ENCODE peak calls at places on chromosome 17, in seven cellular contexts. K is DMS153; A is T-cell; Z is activated T-cell treated with anti-CD3 and anti-CD28 coated beads, Interleukin-2, amount 50 U/mL, for 72 hours; V is activated CD4-positive, alpha-beta T cell treated with anti-CD3 and anti-CD28 coated beads for 1 hour; H is fibroblast of the aortic adventitia; B is psoas muscle. J is an unnamed sample.
A peak's percentile ranks its signal among the peaks of the same experiment; 100 is the strongest.

GRCh38 chr17:65374966-65375365 is 186.5 kb downstream of the AXIN2 start:
- DNase-seq in A (no peak), K (no peak), V (no peak), B (no peak), Z (no peak), H (no peak), J (no peak)

GRCh38 chr17:61461967-61462733 is 9.9 kb downstream of the TBX4 start:
- DNase-seq in Z (no peak), A (no peak), H (peak; percentile 20), K (no peak), V (no peak), B (no peak), J (no peak)

GRCh38 chr17:80507965-80508364 is 31.6 kb upstream of the NPTX1 start:
- DNase-seq in K (no peak), Z (no peak), A (no peak), B (no peak), H (no peak), V (no peak), J (no peak)

GRCh38 chr17:19364699-19365498 is 2.4 kb upstream of the B9D1 start:
- DNase-seq in K (no peak), V (no peak), Z (no peak), A (no peak), H (no peak), B (no peak), J (no peak)

GRCh38 chr17:16363749-16364536 is 10.7 kb upstream of the CENPV start:
- DNase-seq in A (peak; percentile 53), Z (peak; percentile 79), B (peak; percentile 73), V (peak; percentile 58), H (peak; percentile 81), K (peak; percentile 38), J (peak; percentile 8)

GRCh38 chr17:14302421-14303099 is 1.7 kb downstream of the HS3ST3B1 start:
- DNase-seq in H (peak; percentile 83), B (peak; percentile 83), Z (peak; percentile 88), K (peak; percentile 16), V (peak; percentile 76), A (peak; percentile 81), J (peak; percentile 7)

GRCh38 chr17:48856122-48856821 is 25.4 kb downstream of the CALCOCO2 start:
- DNase-seq in A (no peak), B (no peak), H (no peak), Z (no peak), V (no peak), K (no peak), J (no peak)

GRCh38 chr17:63998721-63999679 is 849 bp downstream of the PRR29 start:
- DNase-seq in V (no peak), Z (peak; percentile 32), K (no peak), B (no peak), A (no peak), H (no peak), J (no peak)

GRCh38 chr17:19747829-19748806 is at the start of gene ALDH3A1:
- DNase-seq in Z (no peak), H (no peak), B (no peak), V (no peak), K (no peak), A (no peak), J (no peak)

GRCh38 chr17:16486373-16487250 is 5.4 kb downstream of the LRRC75A start:
- DNase-seq in V (no peak), H (peak; percentile 77), A (no peak), B (peak; percentile 87), K (peak; percentile 89), Z (no peak), J (no peak)

GRCh38 chr17:78805301-78805700 is 23.2 kb upstream of the CYTH1 start:
- DNase-seq in Z (peak; percentile 67), K (no peak), A (peak; percentile 37), B (no peak), H (no peak), V (peak; percentile 50), J (no peak)

GRCh38 chr17:17387461-17388362 is 84.5 kb downstream of the NT5M start:
- DNase-seq in B (no peak), H (no peak), A (no peak), Z (no peak), K (peak; percentile 71), V (no peak), J (no peak)

GRCh38 chr17:35373984-35374765 is 754 bp upstream of the SLFN11 start:
- DNase-seq in K (peak; percentile 35), B (peak; percentile 66), A (peak; percentile 41), V (no peak), H (peak; percentile 85), Z (peak; percentile 56), J (peak; percentile 57)

GRCh38 chr17:58344047-58344790 is 7.8 kb downstream of the SUPT4H1 start:
- DNase-seq in K (no peak), A (peak; percentile 73), H (no peak), V (peak; percentile 82), B (no peak), Z (peak; percentile 94), J (peak; percentile 64)

GRCh38 chr17:38982858-38983746 is 15.9 kb upstream of the FBXO47 start:
- DNase-seq in B (no peak), A (no peak), V (no peak), Z (peak; percentile 33), H (peak; percentile 87), K (peak; percentile 77), J (peak; percentile 12)

GRCh38 chr17:57552114-57552601 is 192.9 kb downstream of the CCDC182 start:
- DNase-seq in H (no peak), A (no peak), K (no peak), B (no peak), V (no peak), Z (peak; percentile 44), J (no peak)

GRCh38 chr17:39782980-39783379 is 45.2 kb downstream of the GRB7 start:
- DNase-seq in V (no peak), H (no peak), K (no peak), Z (no peak), B (no peak), A (no peak), J (no peak)

J was measured in KG1.